ENCODE peak calls at places on chromosomes 7 and 10, in four cellular contexts. One of them, this sample, is unnamed. For H3K4me1, the result is how much of the 10 kb centered on the place peaks cover.

GRCh38 chr10:102553771-102554170 is 50.0 kb downstream of the SUFU start:
- DNase-seq in upper lobe of right lung: no peak
- DNase-seq in lower lobe of right lung: no peak
- DNase-seq in SJSA1: no peak
- DNase-seq in this sample: no peak

GRCh38 chr10:61835069-61835908 is 66.2 kb upstream of the ARID5B start:
- DNase-seq in lower lobe of right lung: no peak
- DNase-seq in upper lobe of right lung: no peak
- DNase-seq in SJSA1: peak
- DNase-seq in this sample: no peak

GRCh38 chr7:118969370-118969769 is 744.9 kb downstream of the ANKRD7 start:
- DNase-seq in lower lobe of right lung: no peak
- DNase-seq in upper lobe of right lung: no peak
- DNase-seq in SJSA1: no peak
- DNase-seq in this sample: no peak

GRCh38 chr7:116277070-116277469 is 66.7 kb downstream of the TES start:
- DNase-seq in SJSA1: no peak
- DNase-seq in upper lobe of right lung: no peak
- DNase-seq in lower lobe of right lung: no peak
- DNase-seq in this sample: no peak

GRCh38 chr7:110531186-110531585 is 559.7 kb upstream of the LRRN3 start:
- DNase-seq in SJSA1: no peak
- DNase-seq in upper lobe of right lung: no peak
- DNase-seq in lower lobe of right lung: no peak
- DNase-seq in this sample: no peak

GRCh38 chr7:125055376-125055775 is 125.8 kb upstream of the POT1 start:
- DNase-seq in SJSA1: no peak
- DNase-seq in upper lobe of right lung: no peak
- DNase-seq in lower lobe of right lung: no peak
- DNase-seq in this sample: no peak

GRCh38 chr10:78505657-78506056 is 472.0 kb downstream of the RPS24 start:
- DNase-seq in lower lobe of right lung: no peak
- DNase-seq in SJSA1: no peak
- DNase-seq in upper lobe of right lung: no peak
- DNase-seq in this sample: no peak

GRCh38 chr7:17058568-17058967 is 176.8 kb upstream of the AGR3 start:
- DNase-seq in lower lobe of right lung: no peak
- DNase-seq in upper lobe of right lung: no peak
- DNase-seq in SJSA1: peak
- DNase-seq in this sample: no peak

GRCh38 chr7:102814025-102814471 is 65.2 kb downstream of the FAM185A start:
- DNase-seq in lower lobe of right lung: no peak
- DNase-seq in upper lobe of right lung: no peak
- DNase-seq in SJSA1: peak
- DNase-seq in this sample: no peak

GRCh38 chr7:98922392-98923107 is 44.2 kb downstream of the TRRAP start:
- DNase-seq in lower lobe of right lung: peak
- DNase-seq in upper lobe of right lung: peak
- DNase-seq in SJSA1: no peak
- DNase-seq in this sample: no peak

GRCh38 chr10:124127965-124128810 is 34.8 kb upstream of the CHST15 start:
- DNase-seq in upper lobe of right lung: no peak
- DNase-seq in SJSA1: no peak
- DNase-seq in lower lobe of right lung: no peak
- DNase-seq in this sample: no peak

GRCh38 chr7:359226-359775 is 69.3 kb downstream of the FOXL3 start:
- DNase-seq in SJSA1: no peak
- DNase-seq in upper lobe of right lung: no peak
- DNase-seq in lower lobe of right lung: peak
- DNase-seq in this sample: no peak

GRCh38 chr10:72186633-72187330 is 29.0 kb upstream of the ANAPC16 start:
- DNase-seq in SJSA1: no peak
- DNase-seq in upper lobe of right lung: no peak
- DNase-seq in lower lobe of right lung: no peak
- DNase-seq in this sample: no peak

GRCh38 chr7:884191-885003 is 8.0 kb downstream of the GET4 start:
- DNase-seq in upper lobe of right lung: no peak
- DNase-seq in SJSA1: no peak
- DNase-seq in lower lobe of right lung: no peak
- DNase-seq in this sample: no peak

GRCh38 chr7:135744938-135745701 is 3.5 kb downstream of the FAM180A start:
- DNase-seq in upper lobe of right lung: no peak
- DNase-seq in lower lobe of right lung: no peak
- DNase-seq in SJSA1: peak
- DNase-seq in this sample: no peak

GRCh38 chr10:132229834-132230556 is 43.2 kb downstream of the DPYSL4 start:
- DNase-seq in upper lobe of right lung: peak
- DNase-seq in lower lobe of right lung: peak
- DNase-seq in SJSA1: no peak
- DNase-seq in this sample: peak

GRCh38 chr10:20963056-20963455 is 65.9 kb upstream of the NEBL start:
- DNase-seq in upper lobe of right lung: no peak
- DNase-seq in SJSA1: no peak
- DNase-seq in lower lobe of right lung: no peak
- DNase-seq in this sample: no peak

GRCh38 chr7:143975617-143976016 is 21.0 kb downstream of the OR2F1 start:
- DNase-seq in SJSA1: no peak
- DNase-seq in upper lobe of right lung: no peak
- DNase-seq in lower lobe of right lung: no peak
- DNase-seq in this sample: no peak

GRCh38 chr7:135672560-135673359 is 10.4 kb downstream of the STMP1 start:
- DNase-seq in lower lobe of right lung: no peak
- DNase-seq in SJSA1: peak
- DNase-seq in upper lobe of right lung: no peak
- DNase-seq in this sample: no peak

GRCh38 chr7:130560972-130561371 is 69.1 kb downstream of the MEST start:
- DNase-seq in SJSA1: peak
- DNase-seq in upper lobe of right lung: no peak
- DNase-seq in lower lobe of right lung: no peak
- DNase-seq in this sample: no peak

GRCh38 chr7:33761440-33762080 is 143.8 kb upstream of the BMPER start:
- DNase-seq in lower lobe of right lung: no peak
- DNase-seq in SJSA1: no peak
- DNase-seq in upper lobe of right lung: no peak
- DNase-seq in this sample: no peak

GRCh38 chr7:157547611-157548010 is 210.8 kb downstream of the DNAJB6 start:
- DNase-seq in SJSA1: no peak
- DNase-seq in lower lobe of right lung: peak
- DNase-seq in upper lobe of right lung: peak
- DNase-seq in this sample: no peak

GRCh38 chr7:82507976-82508677 is 64.5 kb upstream of the CACNA2D1 start:
- DNase-seq in upper lobe of right lung: peak
- DNase-seq in SJSA1: no peak
- DNase-seq in lower lobe of right lung: no peak
- DNase-seq in this sample: no peak

GRCh38 chr7:27462575-27463270 is 200.0 kb downstream of the HIBADH start:
- DNase-seq in upper lobe of right lung: no peak
- DNase-seq in lower lobe of right lung: no peak
- DNase-seq in SJSA1: peak
- DNase-seq in this sample: no peak

GRCh38 chr7:138565451-138566114 is 105.5 kb downstream of the TRIM24 start:
- DNase-seq in lower lobe of right lung: no peak
- DNase-seq in SJSA1: no peak
- DNase-seq in upper lobe of right lung: no peak
- DNase-seq in this sample: no peak

GRCh38 chr10:90775351-90776028 is 82.3 kb downstream of the HTR7 start:
- DNase-seq in upper lobe of right lung: no peak
- DNase-seq in lower lobe of right lung: no peak
- DNase-seq in SJSA1: no peak
- DNase-seq in this sample: no peak

GRCh38 chr7:14765731-14766130 is 136.8 kb downstream of the DGKB start:
- DNase-seq in lower lobe of right lung: no peak
- DNase-seq in upper lobe of right lung: no peak
- DNase-seq in SJSA1: no peak
- DNase-seq in this sample: no peak

GRCh38 chr7:107697246-107698044 is 36.8 kb downstream of the SLC26A4 start:
- DNase-seq in lower lobe of right lung: no peak
- DNase-seq in SJSA1: no peak
- DNase-seq in upper lobe of right lung: no peak
- DNase-seq in this sample: no peak

GRCh38 chr7:74655324-74655723 is 2.2 kb upstream of the GTF2I start:
- DNase-seq in lower lobe of right lung: no peak
- DNase-seq in upper lobe of right lung: no peak
- DNase-seq in SJSA1: no peak
- DNase-seq in this sample: no peak

GRCh38 chr7:79512269-79512668 is 58.8 kb upstream of the MAGI2 start:
- DNase-seq in lower lobe of right lung: no peak
- DNase-seq in SJSA1: no peak
- DNase-seq in upper lobe of right lung: no peak
- DNase-seq in this sample: no peak
- H3K4me1 ChIP-seq in lower lobe of right lung: under half
- H3K4me1 ChIP-seq in SJSA1: under half
- H3K4me1 ChIP-seq in upper lobe of right lung: under half
- H3K4me1 ChIP-seq in this sample: under half

DNA sequence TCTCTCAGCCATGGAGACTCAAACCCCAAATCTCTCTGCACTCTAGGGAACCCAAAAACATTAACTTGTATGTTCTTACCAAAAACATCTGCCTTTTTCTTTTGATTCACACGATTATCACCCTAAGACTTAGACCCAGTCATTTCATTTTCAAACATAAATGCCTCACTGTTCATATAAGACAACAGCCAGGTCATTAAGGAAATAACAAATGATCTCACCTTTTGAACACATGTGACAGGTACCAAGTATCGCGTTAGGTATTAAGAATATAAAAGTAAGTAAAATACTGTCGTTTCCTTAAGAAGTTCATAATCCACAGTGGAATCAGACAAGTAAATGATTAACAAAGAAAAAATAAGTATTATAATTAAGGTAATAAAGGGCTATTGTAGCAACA is 8.8 kb downstream of the TM9SF3 start:
- DNase-seq in lower lobe of right lung: no peak
- DNase-seq in upper lobe of right lung: no peak
- DNase-seq in SJSA1: no peak
- DNase-seq in this sample: no peak
- H3K4me1 ChIP-seq in lower lobe of right lung: half or more
- H3K4me1 ChIP-seq in upper lobe of right lung: under half
- H3K4me1 ChIP-seq in SJSA1: under half
- H3K4me1 ChIP-seq in this sample: under half

GRCh38 chr10:122087436-122087835 is 98.5 kb downstream of the TACC2 start:
- DNase-seq in SJSA1: no peak
- DNase-seq in upper lobe of right lung: no peak
- DNase-seq in lower lobe of right lung: no peak
- DNase-seq in this sample: peak

GRCh38 chr10:122089343-122090015 is 100.5 kb downstream of the TACC2 start:
- DNase-seq in upper lobe of right lung: no peak
- DNase-seq in lower lobe of right lung: no peak
- DNase-seq in SJSA1: no peak
- DNase-seq in this sample: peak

GRCh38 chr10:122084286-122085041 is 95.5 kb downstream of the TACC2 start:
- DNase-seq in SJSA1: no peak
- DNase-seq in lower lobe of right lung: no peak
- DNase-seq in upper lobe of right lung: no peak
- DNase-seq in this sample: no peak

GRCh38 chr10:122085423-122085911 is 96.5 kb downstream of the TACC2 start:
- DNase-seq in upper lobe of right lung: no peak
- DNase-seq in SJSA1: no peak
- DNase-seq in lower lobe of right lung: no peak
- DNase-seq in this sample: peak

DNA sequence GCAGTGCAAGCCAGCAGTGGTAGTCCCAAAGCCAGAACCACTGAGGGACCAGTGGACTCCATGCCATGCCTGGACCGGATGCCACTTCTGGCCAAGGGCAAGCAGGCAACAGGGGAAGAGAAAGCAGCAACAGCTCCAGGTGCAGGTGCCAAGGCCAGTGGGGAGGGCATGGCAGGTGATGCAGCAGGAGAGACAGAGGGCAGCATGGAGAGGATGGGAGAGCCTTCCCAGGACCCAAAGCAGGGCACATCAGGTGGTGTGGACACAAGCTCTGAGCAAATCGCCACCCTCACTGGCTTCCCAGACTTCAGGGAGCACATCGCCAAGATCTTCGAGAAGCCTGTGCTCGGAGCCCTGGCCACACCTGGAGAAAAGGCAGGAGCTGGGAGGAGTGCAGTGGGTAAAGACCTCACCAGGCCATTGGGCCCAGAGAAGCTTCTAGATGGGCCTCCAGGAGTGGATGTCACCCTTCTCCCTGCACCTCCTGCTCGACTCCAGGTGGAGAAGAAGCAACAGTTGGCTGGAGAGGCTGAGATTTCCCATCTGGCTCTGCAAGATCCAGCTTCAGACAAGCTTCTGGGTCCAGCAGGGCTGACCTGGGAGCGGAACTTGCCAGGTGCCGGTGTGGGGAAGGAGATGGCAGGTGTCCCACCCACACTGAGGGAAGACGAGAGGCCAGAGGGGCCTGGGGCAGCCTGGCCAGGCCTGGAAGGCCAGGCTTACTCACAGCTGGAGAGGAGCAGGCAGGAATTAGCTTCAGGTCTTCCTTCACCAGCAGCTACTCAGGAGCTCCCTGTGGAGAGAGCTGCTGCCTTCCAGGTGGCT is 97.7 kb downstream of the TACC2 start:
- DNase-seq in upper lobe of right lung: no peak
- DNase-seq in SJSA1: no peak
- DNase-seq in lower lobe of right lung: no peak
- DNase-seq in this sample: peak
- H3K4me1 ChIP-seq in upper lobe of right lung: under half
- H3K4me1 ChIP-seq in SJSA1: under half
- H3K4me1 ChIP-seq in lower lobe of right lung: under half
- H3K4me1 ChIP-seq in this sample: under half

GRCh38 chr10:103765168-103765567 is 90.2 kb downstream of the SH3PXD2A start:
- DNase-seq in lower lobe of right lung: no peak
- DNase-seq in SJSA1: no peak
- DNase-seq in upper lobe of right lung: no peak
- DNase-seq in this sample: no peak

GRCh38 chr10:103762924-103763323 is 92.5 kb downstream of the SH3PXD2A start:
- DNase-seq in upper lobe of right lung: no peak
- DNase-seq in lower lobe of right lung: no peak
- DNase-seq in SJSA1: no peak
- DNase-seq in this sample: no peak

GRCh38 chr10:103764296-103765088 is 90.9 kb downstream of the SH3PXD2A start:
- DNase-seq in upper lobe of right lung: no peak
- DNase-seq in SJSA1: no peak
- DNase-seq in lower lobe of right lung: no peak
- DNase-seq in this sample: no peak

GRCh38 chr10:103762166-103762565 is 93.2 kb downstream of the SH3PXD2A start:
- DNase-seq in upper lobe of right lung: no peak
- DNase-seq in SJSA1: no peak
- DNase-seq in lower lobe of right lung: no peak
- DNase-seq in this sample: no peak

GRCh38 chr10:103763374-103764202 is 91.8 kb downstream of the SH3PXD2A start:
- DNase-seq in upper lobe of right lung: no peak
- DNase-seq in SJSA1: no peak
- DNase-seq in lower lobe of right lung: no peak
- DNase-seq in this sample: no peak
- H3K4me1 ChIP-seq in upper lobe of right lung: half or more
- H3K4me1 ChIP-seq in SJSA1: under half
- H3K4me1 ChIP-seq in lower lobe of right lung: half or more
- H3K4me1 ChIP-seq in this sample: under half

DNA sequence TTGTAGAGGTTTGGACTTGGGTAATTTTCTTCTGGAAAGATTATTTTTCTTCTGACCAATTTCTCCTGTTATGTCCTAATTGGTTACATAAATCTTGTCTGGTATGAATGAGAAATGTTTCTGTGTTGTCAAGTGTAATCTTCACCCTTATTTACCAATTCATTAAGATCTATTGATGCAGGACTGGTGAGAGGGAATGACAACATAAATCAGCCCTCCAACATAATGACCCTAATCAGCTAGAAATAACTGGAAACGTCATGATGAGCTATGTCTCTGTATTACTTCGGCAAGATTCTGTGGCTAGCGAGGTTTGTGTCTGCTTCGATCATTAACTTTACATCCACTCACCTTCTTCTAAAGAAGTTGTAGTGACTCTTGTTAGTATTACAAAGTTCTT is 3.5 kb downstream of the FOXP2 start:
- DNase-seq in lower lobe of right lung: no peak
- DNase-seq in upper lobe of right lung: no peak
- DNase-seq in SJSA1: no peak
- DNase-seq in this sample: no peak
- H3K4me1 ChIP-seq in lower lobe of right lung: under half
- H3K4me1 ChIP-seq in upper lobe of right lung: under half
- H3K4me1 ChIP-seq in SJSA1: under half
- H3K4me1 ChIP-seq in this sample: under half

This sample was measured in Peyer's patch.